ENCODE peak calls at places on chromosomes 6 and 20, in nine cellular contexts. R, S, E, T, J, N, K, A and B are unnamed samples.

GRCh38 chr6:162854228-162854627 is 126.5 kb downstream of the PACRG start:
- DNase-seq in R (no peak), S (no peak), E (no peak), T (no peak), J (no peak), N (no peak), K (no peak), A (peak; percentile 53), B (no peak)

GRCh38 chr20:46304361-46304760 is 3.9 kb downstream of the CDH22 start:
- DNase-seq in R (no peak), S (no peak), E (no peak), T (no peak), J (no peak), N (no peak), K (no peak), A (no peak), B (no peak)

GRCh38 chr6:93568169-93568568 is 148.8 kb upstream of the EPHA7 start:
- DNase-seq in R (no peak), S (no peak), E (no peak), T (peak; percentile 75), J (no peak), N (no peak), K (no peak), A (no peak), B (no peak)

GRCh38 chr6:31615748-31616147 is 714 bp downstream of the AIF1 start:
- DNase-seq in R (no peak), S (peak; percentile 11), E (no peak), T (peak; percentile 84), J (no peak), N (no peak), K (peak; percentile 63), A (no peak), B (no peak)

GRCh38 chr20:43363506-43363905 is 94.2 kb upstream of the SRSF6 start:
- DNase-seq in R (no peak), S (no peak), E (no peak), T (no peak), J (no peak), N (no peak), K (no peak), A (no peak), B (no peak)

GRCh38 chr20:47870475-47870874 is 85.2 kb upstream of the SULF2 start:
- DNase-seq in R (no peak), S (no peak), E (no peak), T (no peak), J (no peak), N (no peak), K (no peak), A (no peak), B (no peak)

GRCh38 chr20:32302507-32302872 is 25.0 kb downstream of the KIF3B start:
- DNase-seq in R (peak; percentile 63), S (no peak), E (no peak), T (no peak), J (no peak), N (no peak), K (no peak), A (no peak), B (no peak)

GRCh38 chr6:10759884-10760329 is 12.3 kb downstream of the TMEM14B start:
- DNase-seq in R (no peak), S (no peak), E (peak; percentile 96), T (no peak), J (peak; percentile 96), N (no peak), K (no peak), A (peak; percentile 93), B (peak; percentile 63)

GRCh38 chr20:34636648-34637047 is 40.2 kb downstream of the PIGU start:
- DNase-seq in R (no peak), S (no peak), E (no peak), T (no peak), J (no peak), N (no peak), K (no peak), A (no peak), B (no peak)

GRCh38 chr6:25942561-25943147 is 12.2 kb upstream of the SLC17A2 start:
- DNase-seq in R (no peak), S (no peak), E (peak; percentile 35), T (peak; percentile 86), J (peak; percentile 75), N (no peak), K (no peak), A (peak; percentile 11), B (peak; percentile 24)

GRCh38 chr20:15967334-15967733 is 605.9 kb downstream of the KIF16B start:
- DNase-seq in R (no peak), S (no peak), E (no peak), T (no peak), J (no peak), N (no peak), K (no peak), A (no peak), B (no peak)

GRCh38 chr20:62364911-62365736 is 2.0 kb downstream of the LAMA5 start:
- DNase-seq in R (peak; percentile 17), S (no peak), E (no peak), T (no peak), J (no peak), N (no peak), K (no peak), A (no peak), B (no peak)

GRCh38 chr6:35624341-35625070 is 64.2 kb downstream of the FKBP5 start:
- DNase-seq in R (no peak), S (no peak), E (no peak), T (no peak), J (peak; percentile 48), N (no peak), K (no peak), A (no peak), B (no peak)

GRCh38 chr6:29227235-29227634 is 56.5 kb downstream of the OR2J2 start:
- DNase-seq in R (no peak), S (no peak), E (no peak), T (peak; percentile 34), J (no peak), N (no peak), K (no peak), A (no peak), B (no peak)

GRCh38 chr20:36102809-36103596 is 51.5 kb upstream of the EPB41L1 start:
- DNase-seq in R (no peak), S (no peak), E (no peak), T (peak; percentile 31), J (no peak), N (no peak), K (no peak), A (no peak), B (no peak)

GRCh38 chr20:62627901-62628612 is 14.2 kb upstream of the SLCO4A1 start:
- DNase-seq in R (no peak), S (no peak), E (no peak), T (no peak), J (peak; percentile 53), N (no peak), K (no peak), A (peak; percentile 82), B (no peak)

GRCh38 chr20:61657719-61658377 is 405.8 kb downstream of the CDH4 start:
- DNase-seq in R (no peak), S (no peak), E (no peak), T (no peak), J (no peak), N (no peak), K (no peak), A (no peak), B (no peak)

GRCh38 chr6:158769228-158769627 is 49.9 kb downstream of the EZR start:
- DNase-seq in R (no peak), S (no peak), E (no peak), T (no peak), J (no peak), N (no peak), K (no peak), A (no peak), B (no peak)

GRCh38 chr6:5665173-5665572 is 341.6 kb downstream of the NRN1 start:
- DNase-seq in R (no peak), S (no peak), E (no peak), T (no peak), J (no peak), N (no peak), K (peak; percentile 15), A (no peak), B (no peak)

GRCh38 chr6:15479761-15480160 is 183.1 kb downstream of the DTNBP1 start:
- DNase-seq in R (no peak), S (no peak), E (peak; percentile 92), T (no peak), J (no peak), N (no peak), K (no peak), A (no peak), B (no peak)

GRCh38 chr20:49460916-49461315 is 21.6 kb downstream of the KCNB1 start:
- DNase-seq in R (no peak), S (no peak), E (peak; percentile 81), T (no peak), J (no peak), N (no peak), K (no peak), A (peak; percentile 78), B (no peak)

GRCh38 chr6:143061597-143062385 is 1.1 kb downstream of the AIG1 start:
- DNase-seq in R (no peak), S (no peak), E (no peak), T (peak; percentile 69), J (peak; percentile 56), N (no peak), K (no peak), A (no peak), B (no peak)

GRCh38 chr20:57395111-57395959 is 4.1 kb downstream of the RBM38 start:
- DNase-seq in R (no peak), S (no peak), E (peak; percentile 74), T (no peak), J (peak; percentile 51), N (no peak), K (no peak), A (peak; percentile 33), B (no peak)

GRCh38 chr20:910132-910839 is 5.8 kb downstream of the ANGPT4 start:
- DNase-seq in R (no peak), S (no peak), E (no peak), T (no peak), J (no peak), N (no peak), K (no peak), A (no peak), B (no peak)

GRCh38 chr6:111011360-111012142 is 29.7 kb downstream of the RPF2 start:
- DNase-seq in R (no peak), S (no peak), E (peak; percentile 33), T (peak; percentile 74), J (peak; percentile 55), N (no peak), K (no peak), A (peak; percentile 58), B (peak; percentile 14)

GRCh38 chr20:35845561-35845960 is 73.7 kb downstream of the PHF20 start:
- DNase-seq in R (no peak), S (no peak), E (peak; percentile 57), T (no peak), J (peak; percentile 39), N (no peak), K (no peak), A (no peak), B (peak; percentile 32)

GRCh38 chr20:57410398-57411323 is 19.5 kb downstream of the RBM38 start:
- DNase-seq in R (no peak), S (no peak), E (no peak), T (no peak), J (no peak), N (no peak), K (no peak), A (no peak), B (no peak)

GRCh38 chr6:30556714-30556963 is 350 bp upstream of the GNL1 start:
- DNase-seq in R (no peak), S (peak; percentile 83), E (peak; percentile 88), T (no peak), J (no peak), N (peak; percentile 67), K (peak; percentile 88), A (no peak), B (no peak)

GRCh38 chr20:50536333-50536732 is 26.1 kb downstream of the PTPN1 start:
- DNase-seq in R (no peak), S (no peak), E (no peak), T (no peak), J (no peak), N (no peak), K (no peak), A (peak; percentile 75), B (no peak)

GRCh38 chr20:10715035-10715434 is 41.2 kb upstream of the JAG1 start:
- DNase-seq in R (no peak), S (no peak), E (peak; percentile 64), T (peak; percentile 10), J (peak; percentile 56), N (no peak), K (no peak), A (no peak), B (peak; percentile 68)

GRCh38 chr20:44629542-44629941 is 22.0 kb downstream of the ADA start:
- DNase-seq in R (no peak), S (no peak), E (no peak), T (no peak), J (no peak), N (no peak), K (no peak), A (no peak), B (no peak)